ENCODE peak calls at places on chromosome 20, in nine cellular contexts. W, V, X, L, K, A, M, J and I are unnamed samples.

GRCh38 chr20:37575884-37576283 is 48.2 kb upstream of the BLCAP start:
- DNase-seq in W (no peak), V (no peak), X (no peak), L (peak), K (no peak), A (no peak), M (no peak), J (peak), I (peak)

GRCh38 chr20:63527184-63527583 is 6.6 kb downstream of the PPDPF start:
- DNase-seq in W (no peak), V (no peak), X (no peak), L (no peak), K (no peak), A (no peak), M (no peak), J (no peak), I (no peak)

GRCh38 chr20:33914871-33915270 is 78.8 kb upstream of the RALY start:
- DNase-seq in W (peak), V (no peak), X (no peak), L (no peak), K (no peak), A (no peak), M (no peak), J (no peak), I (no peak)

GRCh38 chr20:32537657-32538525 is 47.2 kb downstream of the NOL4L start:
- DNase-seq in W (no peak), V (no peak), X (no peak), L (no peak), K (no peak), A (peak), M (peak), J (no peak), I (no peak)

GRCh38 chr20:57632286-57632685 is 12.1 kb upstream of the ZBP1 start:
- DNase-seq in W (no peak), V (no peak), X (no peak), L (no peak), K (no peak), A (no peak), M (no peak), J (no peak), I (no peak)

GRCh38 chr20:59672576-59672975 is 68.2 kb downstream of the PHACTR3 start:
- DNase-seq in W (no peak), V (no peak), X (no peak), L (no peak), K (no peak), A (no peak), M (no peak), J (no peak), I (no peak)

GRCh38 chr20:61997891-61998290 is 67.8 kb downstream of the TAF4 start:
- DNase-seq in W (peak), V (no peak), X (no peak), L (no peak), K (no peak), A (no peak), M (no peak), J (no peak), I (no peak)

GRCh38 chr20:33443006-33443511 is 504 bp downstream of the SNTA1 start:
- DNase-seq in W (no peak), V (peak), X (no peak), L (peak), K (peak), A (peak), M (no peak), J (no peak), I (no peak)

GRCh38 chr20:62511915-62512610 is 36.3 kb upstream of the GATA5 start:
- DNase-seq in W (no peak), V (no peak), X (no peak), L (no peak), K (no peak), A (no peak), M (no peak), J (no peak), I (no peak)

GRCh38 chr20:51890003-51890402 is 87.7 kb upstream of the SALL4 start:
- DNase-seq in W (no peak), V (no peak), X (no peak), L (no peak), K (no peak), A (no peak), M (no peak), J (no peak), I (no peak)
- H3K27ac ChIP-seq in W (no peak), V (no peak), X (no peak), L (no peak), K (no peak), A (no peak), M (no peak), J (no peak), I (no peak)

DNA sequence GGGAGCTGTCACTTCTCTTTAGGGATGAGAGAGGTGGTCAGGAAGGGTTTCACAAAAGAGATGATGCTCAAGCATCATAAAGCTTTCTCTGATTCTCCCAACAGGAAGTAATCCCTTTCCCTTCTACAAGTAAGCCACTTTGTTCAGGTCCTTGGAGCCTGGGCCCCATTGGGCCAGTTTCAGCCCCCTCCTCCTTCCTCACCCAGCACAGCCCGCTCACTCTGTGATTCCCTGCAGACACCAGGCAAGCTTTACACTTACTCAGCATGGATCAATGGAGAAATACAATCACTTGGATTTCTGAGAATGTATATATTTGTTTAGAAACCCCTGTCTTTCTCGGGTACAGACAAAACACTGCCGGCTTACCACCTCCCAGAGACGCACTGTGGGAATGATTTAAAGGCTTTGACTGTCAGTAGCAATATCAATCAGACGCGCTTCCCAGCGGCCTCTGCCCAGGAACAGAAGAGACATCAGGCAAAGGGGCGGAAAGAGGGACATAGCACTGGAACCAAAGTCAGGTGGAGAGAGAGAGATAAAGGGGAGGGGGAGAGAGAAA is 186.5 kb downstream of the MAFB start:
- DNase-seq in W (no peak), V (no peak), X (no peak), L (no peak), K (no peak), A (no peak), M (no peak), J (no peak), I (no peak)
- TF ChIP-seq POLR2AphosphoS5 in W (no peak), V (no peak), X (no peak), L (no peak), K (no peak), A (no peak), M (no peak), J (no peak), I (no peak)

DNA sequence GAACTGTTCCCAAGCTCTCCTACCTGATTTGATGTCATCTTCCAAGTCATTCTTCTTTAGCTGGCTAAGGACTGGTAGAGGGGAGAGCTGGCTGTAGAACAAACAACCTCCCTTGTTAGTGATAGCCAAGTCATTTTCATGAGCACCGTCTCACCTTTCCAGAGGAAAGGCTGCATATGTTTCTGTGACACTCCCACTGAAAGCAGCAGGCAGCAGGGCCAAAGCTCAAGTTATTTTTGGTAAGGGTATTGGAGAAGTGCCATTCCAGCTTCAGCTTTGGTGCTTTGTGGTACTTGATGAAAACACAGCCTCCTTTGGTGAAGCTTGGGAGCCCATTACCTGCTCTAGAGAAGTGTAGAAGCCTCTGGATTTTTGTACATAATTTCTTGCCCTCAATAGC is 5.4 kb upstream of the DOK5 start:
- DNase-seq in W (no peak), V (no peak), X (no peak), L (no peak), K (no peak), A (no peak), M (no peak), J (no peak), I (no peak)
- TF ChIP-seq EP300 in W (no peak), V (no peak), X (no peak), L (no peak), K (no peak), A (no peak), M (no peak), J (no peak), I (no peak)

GRCh38 chr20:36367370-36367745 is 61.2 kb downstream of the DLGAP4 start:
- DNase-seq in W (no peak), V (no peak), X (no peak), L (no peak), K (no peak), A (no peak), M (no peak), J (no peak), I (no peak)

GRCh38 chr20:36368869-36369268 is 62.7 kb downstream of the DLGAP4 start:
- DNase-seq in W (no peak), V (no peak), X (no peak), L (no peak), K (no peak), A (no peak), M (no peak), J (no peak), I (no peak)

GRCh38 chr20:36366623-36367369 is 60.7 kb downstream of the DLGAP4 start:
- DNase-seq in W (no peak), V (no peak), X (no peak), L (no peak), K (no peak), A (no peak), M (no peak), J (no peak), I (no peak)

GRCh38 chr20:36368400-36368799 is 62.3 kb downstream of the DLGAP4 start:
- DNase-seq in W (no peak), V (no peak), X (no peak), L (no peak), K (no peak), A (peak), M (no peak), J (no peak), I (no peak)

GRCh38 chr20:36367907-36368306 is 61.8 kb downstream of the DLGAP4 start:
- DNase-seq in W (no peak), V (no peak), X (no peak), L (no peak), K (no peak), A (no peak), M (no peak), J (no peak), I (no peak)
- H3K27ac ChIP-seq in W (no peak), V (no peak), X (no peak), L (no peak), K (no peak), A (no peak), M (no peak), J (no peak), I (no peak)

GRCh38 chr20:22386300-22386623 is 198.1 kb downstream of the FOXA2 start:
- DNase-seq in W (no peak), V (no peak), X (no peak), L (no peak), K (no peak), A (no peak), M (no peak), J (no peak), I (no peak)

GRCh38 chr20:22387452-22387851 is 196.9 kb downstream of the FOXA2 start:
- DNase-seq in W (no peak), V (no peak), X (no peak), L (no peak), K (no peak), A (no peak), M (no peak), J (no peak), I (no peak)

GRCh38 chr20:22385602-22386299 is 198.6 kb downstream of the FOXA2 start:
- DNase-seq in W (peak), V (peak), X (no peak), L (no peak), K (no peak), A (peak), M (no peak), J (no peak), I (no peak)

GRCh38 chr20:22390543-22390903 is 193.8 kb downstream of the FOXA2 start:
- DNase-seq in W (no peak), V (no peak), X (no peak), L (no peak), K (no peak), A (no peak), M (no peak), J (no peak), I (no peak)

GRCh38 chr20:22389836-22390542 is 194.4 kb downstream of the FOXA2 start:
- DNase-seq in W (peak), V (peak), X (no peak), L (no peak), K (no peak), A (peak), M (no peak), J (no peak), I (no peak)
- TF ChIP-seq POLR2AphosphoS5 in W (no peak), V (peak), X (no peak), L (no peak), K (no peak), A (no peak), M (no peak), J (no peak), I (no peak)

DNA sequence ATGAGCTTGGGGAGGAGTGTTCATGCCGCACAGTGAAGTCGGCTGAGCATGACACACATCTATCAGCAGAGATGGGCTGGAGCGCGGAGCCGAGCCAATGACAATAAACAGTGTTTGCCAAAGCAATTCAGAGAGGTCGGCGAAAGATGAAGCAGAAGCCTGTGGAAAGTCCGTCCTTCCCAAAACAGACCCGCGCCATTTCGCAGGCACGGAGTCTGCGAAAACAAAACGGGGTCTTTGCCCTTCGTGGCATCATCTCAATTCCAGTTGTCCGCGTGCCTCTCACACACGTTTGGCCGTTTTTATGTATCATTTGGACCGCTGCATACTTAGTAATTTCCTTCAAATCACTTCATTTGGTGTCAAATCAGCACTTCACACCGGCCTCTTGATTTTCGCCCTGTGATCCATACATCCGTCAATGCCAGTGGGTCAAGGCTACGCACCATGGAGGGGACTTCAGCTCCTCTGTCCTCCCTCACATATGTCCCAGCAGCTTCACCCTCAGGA is 71.3 kb downstream of the SULF2 start:
- DNase-seq in W (peak), V (no peak), X (no peak), L (no peak), K (no peak), A (no peak), M (no peak), J (no peak), I (no peak)
- TF ChIP-seq EP300 in W (no peak), V (no peak), X (no peak), L (no peak), K (no peak), A (no peak), M (no peak), J (no peak), I (no peak)

GRCh38 chr20:36542019-36542488 is 735 bp downstream of the MYL9 start:
- DNase-seq in W (peak), V (no peak), X (peak), L (peak), K (peak), A (peak), M (peak), J (no peak), I (no peak)
- H3K27ac ChIP-seq in W (no peak), V (peak), X (no peak), L (peak), K (peak), A (no peak), M (no peak), J (no peak), I (peak)

DNA sequence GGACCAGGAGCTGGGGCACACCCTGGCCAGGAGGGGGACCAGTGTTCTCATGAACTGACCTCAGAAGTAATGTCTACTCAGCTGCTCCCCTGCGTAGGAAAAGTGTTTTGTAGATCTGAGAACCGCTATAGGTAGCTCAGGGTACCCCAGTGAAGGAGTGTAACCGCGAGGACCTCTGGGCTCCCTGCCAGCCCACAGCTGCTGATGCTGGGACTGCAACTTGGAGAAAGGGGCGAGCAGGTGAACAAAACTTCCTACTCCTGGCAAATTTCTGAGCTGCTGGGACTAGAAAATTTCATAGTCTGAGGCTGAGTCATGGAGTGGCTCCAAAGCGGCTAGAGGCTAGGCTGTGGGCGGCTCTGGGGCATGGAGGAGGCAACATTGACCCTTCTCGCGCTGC is 51.9 kb downstream of the PYGB start:
- DNase-seq in W (no peak), V (no peak), X (no peak), L (no peak), K (peak), A (peak), M (no peak), J (no peak), I (no peak)
- TF ChIP-seq POLR2AphosphoS5 in W (no peak), V (no peak), X (no peak), L (no peak), K (no peak), A (no peak), M (peak), J (no peak), I (no peak)